ENCODE peak calls at places on chromosome 6, in four cellular contexts. S is fibroblast of gingiva, U is natural killer cell, X is cardiac muscle cell. O is an unnamed sample.

GRCh38 chr6:20400476-20401402 is 940 bp upstream of the E2F3 start:
- DNase-seq in X (peak), S (no peak), U (no peak), O (peak)

GRCh38 chr6:158249437-158249836 is 62.8 kb upstream of the TULP4 start:
- DNase-seq in U (no peak), S (no peak), X (no peak), O (no peak)

GRCh38 chr6:145031962-145032361 is 703.4 kb downstream of the EPM2A start:
- DNase-seq in U (no peak), S (no peak), X (no peak), O (no peak)

GRCh38 chr6:11043552-11043960 is 549 bp downstream of the ELOVL2 start:
- DNase-seq in S (no peak), X (no peak), U (no peak), O (no peak)

GRCh38 chr6:30670760-30671527 is 1.9 kb downstream of the DHX16 start:
- DNase-seq in S (no peak), U (no peak), X (no peak), O (no peak)

GRCh38 chr6:10014561-10014960 is 400.3 kb downstream of the TFAP2A start:
- DNase-seq in S (no peak), U (no peak), X (no peak), O (peak)

GRCh38 chr6:26516481-26517427 is 16.7 kb downstream of the BTN1A1 start:
- DNase-seq in S (no peak), X (no peak), U (no peak), O (no peak)

GRCh38 chr6:165263-165662 is 127.0 kb upstream of the DUSP22 start:
- DNase-seq in S (no peak), U (no peak), X (no peak), O (no peak)

GRCh38 chr6:53741417-53741816 is 53.4 kb upstream of the LRRC1 start:
- DNase-seq in S (no peak), X (peak), U (no peak), O (no peak)

GRCh38 chr6:48123601-48124000 is 12.6 kb upstream of the PTCHD4 start:
- DNase-seq in U (no peak), S (no peak), X (no peak), O (no peak)

GRCh38 chr6:101080597-101080996 is 199.5 kb upstream of the ASCC3 start:
- DNase-seq in X (peak), U (no peak), S (no peak), O (peak)

GRCh38 chr6:32369678-32370077 is 2.0 kb downstream of the TSBP1 start:
- DNase-seq in X (peak), U (no peak), S (peak), O (peak)

GRCh38 chr6:84685983-84686584 is 78.3 kb downstream of the TBX18 start:
- DNase-seq in S (no peak), X (no peak), U (no peak), O (no peak)

GRCh38 chr6:15131234-15132195 is 114.4 kb upstream of the JARID2 start:
- DNase-seq in S (no peak), U (no peak), X (no peak), O (peak)

O was measured in AG10803.